ENCODE peak calls at places on chromosomes 4 and X, in seven cellular contexts. One of them, this sample, is unnamed.

GRCh38 chrX:150372280-150372679 is 9.2 kb downstream of the MAMLD1 start:
- DNase-seq in RWPE2: no peak
- DNase-seq in COR-L47: no peak
- DNase-seq in lung: no peak
- DNase-seq in GF-D8: no peak
- DNase-seq in Ammon's horn: peak; percentile 77
- DNase-seq in cerebellar cortex: peak; percentile 5
- DNase-seq in this sample: no peak

GRCh38 chr4:90227177-90227576 is 100.0 kb downstream of the CCSER1 start:
- DNase-seq in GF-D8: no peak
- DNase-seq in cerebellar cortex: no peak
- DNase-seq in lung: no peak
- DNase-seq in Ammon's horn: no peak
- DNase-seq in RWPE2: no peak
- DNase-seq in COR-L47: no peak
- DNase-seq in this sample: no peak

GRCh38 chrX:38138900-38139299 is 81.8 kb downstream of the SRPX start:
- DNase-seq in COR-L47: no peak
- DNase-seq in Ammon's horn: no peak
- DNase-seq in lung: no peak
- DNase-seq in GF-D8: no peak
- DNase-seq in cerebellar cortex: no peak
- DNase-seq in RWPE2: no peak
- DNase-seq in this sample: no peak

GRCh38 chrX:125681058-125681457 is 361.4 kb downstream of the TEX13C start:
- DNase-seq in GF-D8: no peak
- DNase-seq in lung: no peak
- DNase-seq in COR-L47: no peak
- DNase-seq in Ammon's horn: no peak
- DNase-seq in cerebellar cortex: no peak
- DNase-seq in RWPE2: no peak
- DNase-seq in this sample: no peak

GRCh38 chrX:109696146-109696740 is 36.8 kb downstream of the ACSL4 start:
- DNase-seq in GF-D8: no peak
- DNase-seq in RWPE2: no peak
- DNase-seq in lung: no peak
- DNase-seq in Ammon's horn: no peak
- DNase-seq in cerebellar cortex: no peak
- DNase-seq in COR-L47: no peak
- DNase-seq in this sample: no peak

GRCh38 chr4:19961092-19961491 is 290.6 kb upstream of the SLIT2 start:
- DNase-seq in GF-D8: no peak
- DNase-seq in lung: no peak
- DNase-seq in cerebellar cortex: no peak
- DNase-seq in Ammon's horn: no peak
- DNase-seq in COR-L47: no peak
- DNase-seq in RWPE2: no peak
- DNase-seq in this sample: no peak

GRCh38 chr4:55216871-55217635 is 91.7 kb upstream of the KDR start:
- DNase-seq in lung: no peak
- DNase-seq in Ammon's horn: no peak
- DNase-seq in RWPE2: no peak
- DNase-seq in GF-D8: no peak
- DNase-seq in cerebellar cortex: no peak
- DNase-seq in COR-L47: no peak
- DNase-seq in this sample: no peak

GRCh38 chr4:142405021-142405991 is 440.8 kb downstream of the INPP4B start:
- DNase-seq in lung: peak; percentile 38
- DNase-seq in GF-D8: peak; percentile 96
- DNase-seq in cerebellar cortex: peak; percentile 81
- DNase-seq in RWPE2: peak; percentile 60
- DNase-seq in COR-L47: no peak
- DNase-seq in Ammon's horn: peak; percentile 70
- DNase-seq in this sample: peak; percentile 73

GRCh38 chr4:14165253-14165942 is 537.9 kb upstream of the BOD1L1 start:
- DNase-seq in Ammon's horn: peak; percentile 22
- DNase-seq in lung: no peak
- DNase-seq in RWPE2: no peak
- DNase-seq in cerebellar cortex: no peak
- DNase-seq in COR-L47: no peak
- DNase-seq in GF-D8: no peak
- DNase-seq in this sample: no peak

GRCh38 chrX:48626401-48627298 is 29.4 kb downstream of the WDR13 start:
- DNase-seq in COR-L47: no peak
- DNase-seq in lung: no peak
- DNase-seq in cerebellar cortex: no peak
- DNase-seq in RWPE2: no peak
- DNase-seq in GF-D8: no peak
- DNase-seq in Ammon's horn: no peak
- DNase-seq in this sample: no peak

GRCh38 chr4:186451982-186452381 is 103.4 kb downstream of the MTNR1A start:
- DNase-seq in cerebellar cortex: no peak
- DNase-seq in COR-L47: no peak
- DNase-seq in Ammon's horn: no peak
- DNase-seq in lung: no peak
- DNase-seq in RWPE2: no peak
- DNase-seq in GF-D8: no peak
- DNase-seq in this sample: no peak

GRCh38 chrX:76657499-76657898 is 230.0 kb downstream of the MAGEE1 start:
- DNase-seq in Ammon's horn: no peak
- DNase-seq in cerebellar cortex: no peak
- DNase-seq in lung: no peak
- DNase-seq in GF-D8: no peak
- DNase-seq in COR-L47: no peak
- DNase-seq in RWPE2: no peak
- DNase-seq in this sample: no peak

GRCh38 chr4:26822546-26822945 is 38.1 kb upstream of the STIM2 start:
- DNase-seq in RWPE2: no peak
- DNase-seq in GF-D8: peak; percentile 3
- DNase-seq in cerebellar cortex: no peak
- DNase-seq in Ammon's horn: no peak
- DNase-seq in lung: no peak
- DNase-seq in COR-L47: no peak
- DNase-seq in this sample: no peak

GRCh38 chr4:123284166-123284565 is 112.4 kb upstream of the SPRY1 start:
- DNase-seq in GF-D8: no peak
- DNase-seq in cerebellar cortex: no peak
- DNase-seq in RWPE2: no peak
- DNase-seq in Ammon's horn: no peak
- DNase-seq in COR-L47: no peak
- DNase-seq in lung: no peak
- DNase-seq in this sample: no peak

GRCh38 chr4:125322363-125322730 is 7.6 kb downstream of the FAT4 start:
- DNase-seq in Ammon's horn: peak; percentile 43
- DNase-seq in cerebellar cortex: no peak
- DNase-seq in lung: no peak
- DNase-seq in COR-L47: no peak
- DNase-seq in RWPE2: no peak
- DNase-seq in GF-D8: no peak
- DNase-seq in this sample: no peak

GRCh38 chr4:139553751-139554670 is 2.0 kb downstream of the SETD7 start:
- DNase-seq in cerebellar cortex: peak; percentile 46
- DNase-seq in Ammon's horn: no peak
- DNase-seq in COR-L47: no peak
- DNase-seq in GF-D8: no peak
- DNase-seq in RWPE2: no peak
- DNase-seq in lung: no peak
- DNase-seq in this sample: no peak

This sample was measured in A549.